ENCODE peak calls at places on chromosome 12, in seven cellular contexts. S is non-pigmented ciliary epithelial cell; P is EL; W is D341Med; O is stimulated activated CD8-positive, alpha-beta memory T cell treated with anti-CD3 and anti-CD28 coated beads, Interleukin-7, amount 100 ng/mL, for 24 hours; C is psoas muscle; D is IMR-90. U is an unnamed sample.
A peak's percentile ranks its signal among the peaks of the same experiment; 100 is the strongest.

GRCh38 chr12:2092890-2093289 is 40.1 kb downstream of the CACNA1C start:
- DNase-seq in W (no peak), D (peak; percentile 36), S (no peak), C (no peak), P (peak; percentile 91), O (no peak), U (no peak)

GRCh38 chr12:29171421-29172258 is 22.6 kb downstream of the FAR2 start:
- DNase-seq in D (no peak), W (no peak), S (no peak), P (no peak), O (no peak), C (no peak), U (no peak)

GRCh38 chr12:52006726-52007157 is at the start of gene TAMALIN:
- DNase-seq in P (peak; percentile 37), O (no peak), S (no peak), D (peak; percentile 53), W (peak; percentile 85), C (peak; percentile 75), U (no peak)

GRCh38 chr12:2248901-2249381 is 196.2 kb downstream of the CACNA1C start:
- DNase-seq in O (no peak), S (no peak), C (no peak), W (no peak), P (peak; percentile 75), D (peak; percentile 80), U (no peak)

GRCh38 chr12:115384391-115384790 is 700.4 kb upstream of the TBX3 start:
- DNase-seq in O (no peak), W (no peak), D (no peak), S (no peak), P (no peak), C (no peak), U (no peak)

GRCh38 chr12:75011120-75011519 is 198.5 kb downstream of the KCNC2 start:
- DNase-seq in D (no peak), W (peak; percentile 48), P (no peak), S (peak; percentile 1), O (no peak), C (no peak), U (no peak)

GRCh38 chr12:100170313-100170858 is 27.7 kb upstream of the BLTP3B start:
- DNase-seq in W (no peak), S (no peak), C (no peak), P (no peak), O (no peak), D (no peak), U (no peak)

GRCh38 chr12:48907243-48907642 is 18.0 kb downstream of the FKBP11 start:
- DNase-seq in D (no peak), P (no peak), W (no peak), S (no peak), C (no peak), O (no peak), U (no peak)

GRCh38 chr12:123950476-123951169 is 22.0 kb downstream of the CCDC92 start:
- DNase-seq in P (no peak), D (no peak), W (no peak), O (no peak), C (no peak), S (no peak), U (no peak)

GRCh38 chr12:1533205-1533601 is 61.2 kb downstream of the FBXL14 start:
- DNase-seq in S (no peak), C (no peak), D (no peak), O (no peak), P (peak; percentile 62), W (no peak), U (no peak)

GRCh38 chr12:122865268-122866231 is 30.3 kb downstream of the HIP1R start:
- DNase-seq in S (no peak), C (no peak), P (no peak), W (peak; percentile 65), O (no peak), D (no peak), U (no peak)